ENCODE peak calls at places on chromosomes 11 and 22, in six cellular contexts. T, A, D, H, U and O are unnamed samples. For H3K4me1, the result is how much of the 10 kb centered on the place peaks cover.

GRCh38 chr11:59040607-59041006 is 45.5 kb upstream of the GLYATL1B start:
- DNase-seq in T (no peak), A (no peak), D (no peak), H (no peak), U (no peak), O (no peak)

GRCh38 chr22:47632646-47633045 is 870.2 kb downstream of the TBC1D22A start:
- DNase-seq in T (no peak), A (peak), D (no peak), H (no peak), U (no peak), O (no peak)

GRCh38 chr11:60978546-60979380 is 7.3 kb downstream of the CD6 start:
- DNase-seq in T (no peak), A (no peak), D (peak), H (peak), U (no peak), O (no peak)

GRCh38 chr22:30325065-30325720 is 1.5 kb downstream of the TBC1D10A start:
- DNase-seq in T (peak), A (no peak), D (no peak), H (peak), U (no peak), O (no peak)

GRCh38 chr22:19879248-19879575 is 24.5 kb upstream of the GNB1L start:
- DNase-seq in T (no peak), A (no peak), D (no peak), H (peak), U (no peak), O (no peak)

GRCh38 chr22:49968313-49968830 is 7.8 kb downstream of the PIM3 start:
- DNase-seq in T (no peak), A (peak), D (no peak), H (peak), U (no peak), O (no peak)

GRCh38 chr11:6655790-6656580 is at the start of gene DCHS1:
- DNase-seq in T (no peak), A (no peak), D (no peak), H (no peak), U (no peak), O (no peak)

GRCh38 chr22:37489994-37490393 is 3.8 kb upstream of the MFNG start:
- DNase-seq in T (no peak), A (no peak), D (no peak), H (no peak), U (no peak), O (no peak)

GRCh38 chr11:1652026-1652425 is 22.5 kb downstream of the KRTAP5-5 start:
- DNase-seq in T (no peak), A (no peak), D (no peak), H (peak), U (no peak), O (no peak)

GRCh38 chr11:28666632-28667031 is 558.4 kb downstream of the METTL15 start:
- DNase-seq in T (no peak), A (no peak), D (no peak), H (no peak), U (no peak), O (no peak)

GRCh38 chr11:115321602-115322289 is 182.5 kb downstream of the CADM1 start:
- DNase-seq in T (no peak), A (no peak), D (no peak), H (no peak), U (no peak), O (no peak)

GRCh38 chr11:10067629-10068300 is 226.3 kb downstream of the SBF2 start:
- DNase-seq in T (no peak), A (no peak), D (no peak), H (no peak), U (no peak), O (no peak)

GRCh38 chr22:49670610-49671330 is 156.9 kb downstream of the BRD1 start:
- DNase-seq in T (no peak), A (peak), D (no peak), H (peak), U (no peak), O (no peak)

GRCh38 chr22:31326877-31327276 is 19.3 kb downstream of the PATZ1 start:
- DNase-seq in T (no peak), A (no peak), D (no peak), H (no peak), U (no peak), O (no peak)

GRCh38 chr22:30078320-30079311 is 1.6 kb upstream of the HORMAD2 start:
- DNase-seq in T (no peak), A (no peak), D (peak), H (no peak), U (no peak), O (no peak)

GRCh38 chr11:108253176-108253575 is 30.3 kb downstream of the ATM start:
- DNase-seq in T (no peak), A (no peak), D (no peak), H (no peak), U (no peak), O (no peak)

GRCh38 chr22:38239101-38239761 is 33.6 kb downstream of the TMEM184B start:
- DNase-seq in T (peak), A (no peak), D (no peak), H (no peak), U (no peak), O (no peak)

GRCh38 chr11:44065851-44066731 is at the start of gene ACCS:
- DNase-seq in T (peak), A (peak), D (peak), H (peak), U (peak), O (peak)
- H3K4me3 ChIP-seq in T (peak), A (peak), D (peak), H (peak), U (peak), O (peak)

GRCh38 chr11:73199446-73199845 is 18.6 kb upstream of the P2RY2 start:
- DNase-seq in T (no peak), A (no peak), D (no peak), H (no peak), U (no peak), O (no peak)
- H3K4me1 ChIP-seq in T (under half), A (under half), D (under half), H (under half), U (half or more), O (under half)

DNA sequence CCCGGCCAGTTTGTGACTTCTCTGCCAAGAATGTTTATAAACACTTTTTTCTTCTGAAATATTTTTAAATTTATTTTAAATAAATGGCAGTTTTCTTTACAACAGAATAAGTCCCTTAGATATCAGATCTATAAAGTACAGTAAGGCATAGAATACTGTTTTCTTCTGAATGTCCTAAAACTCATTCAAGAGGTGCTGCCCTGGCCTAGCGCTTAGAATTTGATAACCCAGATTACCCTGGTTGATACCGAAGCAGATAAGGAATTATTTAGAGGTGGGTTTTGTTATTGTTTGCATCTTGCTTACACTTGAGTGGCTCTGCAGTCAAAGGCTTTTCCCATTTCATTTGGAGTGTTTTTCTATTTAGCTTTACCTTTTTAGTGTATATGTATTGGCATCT is 1.1 kb downstream of the ACAD8 start:
- DNase-seq in T (no peak), A (no peak), D (no peak), H (no peak), U (no peak), O (no peak)
- H3K4me3 ChIP-seq in T (peak), A (no peak), D (no peak), H (peak), U (peak), O (peak)

DNA sequence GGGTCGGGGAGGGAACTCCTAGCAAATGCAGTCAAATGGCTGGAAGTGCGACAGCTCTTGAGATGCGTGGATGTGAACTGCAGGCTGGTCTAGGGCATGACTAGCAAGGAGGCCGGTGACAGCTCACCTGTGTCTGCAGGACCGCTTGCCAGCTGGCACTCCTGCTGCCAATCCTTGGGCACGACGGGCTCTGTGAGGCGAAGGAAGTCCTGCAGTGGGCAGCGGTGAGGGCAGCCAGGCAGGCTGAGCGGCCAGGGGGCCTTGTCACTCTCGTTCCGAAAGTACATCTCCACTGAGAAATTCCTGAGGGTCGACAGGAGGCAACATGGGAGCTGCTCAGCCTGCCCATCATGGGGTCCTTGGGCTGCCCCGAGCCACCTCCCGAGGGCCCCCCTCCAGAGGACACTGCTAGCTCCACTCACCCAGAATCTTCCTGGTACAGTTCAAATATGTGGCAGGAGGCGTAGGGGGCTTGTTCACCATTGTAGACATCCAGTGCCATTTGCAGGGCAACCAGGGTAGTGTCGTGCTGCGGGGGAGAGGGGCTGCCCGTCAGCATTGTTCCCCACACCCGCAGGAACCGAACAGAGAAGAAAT is 5.9 kb downstream of the ACP2 start:
- DNase-seq in T (no peak), A (no peak), D (no peak), H (no peak), U (no peak), O (no peak)
- H3K4me1 ChIP-seq in T (under half), A (under half), D (under half), H (under half), U (under half), O (under half)

GRCh38 chr11:82105331-82105992 is 628.2 kb downstream of the FAM181B start:
- DNase-seq in T (no peak), A (no peak), D (no peak), H (no peak), U (no peak), O (peak)
- H3K4me3 ChIP-seq in T (no peak), A (no peak), D (no peak), H (no peak), U (no peak), O (peak)